ENCODE peak calls at places on chromosome 19, in six cellular contexts. O is neural progenitor cell, I is osteoblast, M is OCI-LY7, R is IMR-90, Q is hepatocyte. F is an unnamed sample.

GRCh38 chr19:18118420-18119242 is 21.1 kb downstream of the MAST3 start:
- DNase-seq in M (no peak), I (peak; percentile 87), O (no peak), R (peak; percentile 18), Q (no peak), F (no peak)

GRCh38 chr19:48490980-48491792 is 20.4 kb downstream of the LMTK3 start:
- DNase-seq in M (peak; percentile 80), R (no peak), Q (peak; percentile 79), O (peak; percentile 88), I (peak; percentile 92), F (peak; percentile 62)

GRCh38 chr19:48468806-48469055 is 438 bp upstream of the CYTH2 start:
- DNase-seq in Q (no peak), R (no peak), O (no peak), I (no peak), M (no peak), F (no peak)

GRCh38 chr19:51737924-51738323 is 13.8 kb downstream of the FPR1 start:
- DNase-seq in Q (no peak), M (no peak), R (no peak), O (no peak), I (no peak), F (no peak)

GRCh38 chr19:23075031-23075733 is 41.6 kb upstream of the ZNF730 start:
- DNase-seq in M (peak; percentile 90), R (peak; percentile 72), Q (peak; percentile 87), O (peak; percentile 93), I (peak; percentile 87), F (peak; percentile 95)

GRCh38 chr19:11405846-11406643 is 13.1 kb downstream of the RGL3 start:
- DNase-seq in O (peak; percentile 46), M (no peak), Q (no peak), I (peak; percentile 44), R (no peak), F (no peak)

GRCh38 chr19:23261496-23262020 is 11.4 kb upstream of the ZNF724 start:
- DNase-seq in Q (no peak), I (peak; percentile 57), O (no peak), R (no peak), M (no peak), F (no peak)

GRCh38 chr19:44740351-44740824 is 8.1 kb upstream of the BCL3 start:
- DNase-seq in I (no peak), R (no peak), O (no peak), M (peak; percentile 64), Q (no peak), F (no peak)

GRCh38 chr19:4713384-4713951 is 10.2 kb downstream of the DPP9 start:
- DNase-seq in I (peak; percentile 100), O (no peak), R (peak; percentile 97), M (no peak), Q (peak; percentile 42), F (no peak)

GRCh38 chr19:795691-796581 is 1.3 kb upstream of the PTBP1 start:
- DNase-seq in Q (no peak), I (no peak), M (no peak), R (no peak), O (no peak), F (peak; percentile 43)

GRCh38 chr19:48970923-48971395 is 5.8 kb downstream of the FTL start:
- DNase-seq in Q (peak; percentile 93), M (peak; percentile 90), O (peak; percentile 94), R (peak; percentile 77), I (peak; percentile 94), F (peak; percentile 97)

GRCh38 chr19:756232-756631 is 5.3 kb downstream of the MISP start:
- DNase-seq in I (peak; percentile 94), R (peak; percentile 49), O (no peak), M (peak; percentile 47), Q (no peak), F (peak; percentile 93)

GRCh38 chr19:4371898-4372629 is 28.3 kb downstream of the SH3GL1 start:
- DNase-seq in M (no peak), Q (no peak), I (peak; percentile 79), R (no peak), O (no peak), F (no peak)

GRCh38 chr19:46946611-46947238 is 72.9 kb upstream of the NPAS1 start:
- DNase-seq in R (no peak), M (no peak), I (no peak), Q (no peak), O (no peak), F (no peak)

GRCh38 chr19:5128932-5129389 is 160.0 kb downstream of the KDM4B start:
- DNase-seq in R (no peak), M (no peak), Q (peak; percentile 80), I (no peak), O (no peak), F (peak; percentile 84)

GRCh38 chr19:56683119-56683518 is 11.6 kb upstream of the ZNF835 start:
- DNase-seq in Q (no peak), I (no peak), O (no peak), R (no peak), M (no peak), F (no peak)

GRCh38 chr19:56681702-56682101 is 10.1 kb upstream of the ZNF835 start:
- DNase-seq in I (no peak), Q (no peak), M (no peak), O (no peak), R (no peak), F (no peak)

GRCh38 chr19:56678205-56678604 is 6.6 kb upstream of the ZNF835 start:
- DNase-seq in Q (no peak), I (no peak), O (no peak), M (no peak), R (no peak), F (no peak)
- H2AFZ ChIP-seq in Q (no peak overlapping the region), I (no peak overlapping the region), O (no peak overlapping the region), M (no peak overlapping the region), R (no peak overlapping the region), F (no peak overlapping the region)

DNA sequence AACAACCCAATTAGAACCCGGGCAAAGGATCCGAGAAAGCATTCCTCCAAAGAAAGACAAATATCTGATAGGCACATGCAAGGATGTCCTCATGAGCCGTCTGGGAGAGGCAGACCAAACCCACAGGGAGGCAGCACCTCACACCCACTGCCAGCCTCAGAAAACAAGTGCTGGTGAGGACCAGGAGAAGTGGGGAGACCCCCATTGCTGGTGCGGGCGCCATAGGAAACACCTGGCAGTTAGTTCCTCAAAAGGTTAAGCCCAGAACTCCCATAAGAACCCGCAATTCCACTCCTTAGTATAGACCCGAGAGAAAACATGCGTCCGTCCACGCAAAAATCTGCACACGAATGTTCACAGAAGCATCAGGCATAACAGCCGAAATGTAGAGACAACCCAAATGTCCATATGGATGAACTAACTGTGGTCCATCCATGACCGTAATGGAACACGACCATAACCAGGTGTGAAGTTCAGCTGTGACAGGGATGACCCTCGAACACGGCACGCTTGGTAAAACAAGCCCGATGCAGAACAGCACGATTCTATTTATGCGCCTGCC is 7.9 kb downstream of the ZNF787 start:
- DNase-seq in Q (no peak), O (no peak), M (no peak), R (no peak), I (peak; percentile 70), F (no peak)
- H3K4me2 ChIP-seq in Q (no peak overlapping the region), O (peak overlapping the region; percentile 13), M (peak overlapping the region; percentile 43), R (no peak overlapping the region), I (no peak overlapping the region), F (peak overlapping the region; percentile 30)

GRCh38 chr19:13027031-13027430 is 31.8 kb downstream of the NFIX start:
- DNase-seq in Q (no peak), O (no peak), I (peak; percentile 45), M (no peak), R (no peak), F (no peak)

GRCh38 chr19:13027557-13027956 is 32.3 kb downstream of the NFIX start:
- DNase-seq in R (no peak), M (no peak), I (no peak), O (no peak), Q (no peak), F (no peak)

GRCh38 chr19:13029893-13030292 is 34.6 kb downstream of the NFIX start:
- DNase-seq in M (peak; percentile 29), Q (no peak), O (peak; percentile 55), I (peak; percentile 51), R (no peak), F (peak; percentile 73)

GRCh38 chr19:13028027-13028426 is 32.8 kb downstream of the NFIX start:
- DNase-seq in M (no peak), Q (no peak), R (no peak), I (no peak), O (no peak), F (no peak)

GRCh38 chr19:13029301-13029880 is 34.1 kb downstream of the NFIX start:
- DNase-seq in M (no peak), I (peak; percentile 54), Q (no peak), O (no peak), R (no peak), F (no peak)
- H3K27ac ChIP-seq in M (no peak overlapping the region), I (no peak overlapping the region), Q (no peak overlapping the region), O (no peak overlapping the region), R (no peak overlapping the region), F (no peak overlapping the region)

DNA sequence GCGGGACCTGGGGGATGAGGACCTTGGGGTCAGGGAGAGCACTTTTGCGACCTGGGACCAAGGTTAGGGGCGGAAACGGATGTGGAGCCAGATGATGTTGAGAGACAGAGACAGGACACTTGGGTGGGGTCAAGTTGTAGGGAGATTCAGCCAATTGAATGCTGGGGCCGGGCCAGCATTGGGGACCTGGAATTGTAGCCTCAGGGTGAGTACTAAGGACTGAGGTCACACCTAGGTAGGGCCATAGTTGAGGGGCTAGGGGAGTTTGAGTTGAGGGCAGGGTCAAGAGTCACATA is 1.2 kb downstream of the ALKBH7 start:
- DNase-seq in M (no peak), O (no peak), R (no peak), Q (no peak), I (no peak), F (no peak)
- H2AFZ ChIP-seq in M (peak overlapping the region; percentile 67), O (no peak overlapping the region), R (peak overlapping the region; percentile 97), Q (no peak overlapping the region), I (peak overlapping the region; percentile 68), F (no peak overlapping the region)

GRCh38 chr19:35207391-35207871 is 21.1 kb downstream of the FAM187B start:
- DNase-seq in M (no peak), R (no peak), O (no peak), Q (no peak), I (no peak), F (no peak)
- H3K4me2 ChIP-seq in M (peak overlapping the region; percentile 81), R (no peak overlapping the region), O (no peak overlapping the region), Q (no peak overlapping the region), I (no peak overlapping the region), F (no peak overlapping the region)

DNA sequence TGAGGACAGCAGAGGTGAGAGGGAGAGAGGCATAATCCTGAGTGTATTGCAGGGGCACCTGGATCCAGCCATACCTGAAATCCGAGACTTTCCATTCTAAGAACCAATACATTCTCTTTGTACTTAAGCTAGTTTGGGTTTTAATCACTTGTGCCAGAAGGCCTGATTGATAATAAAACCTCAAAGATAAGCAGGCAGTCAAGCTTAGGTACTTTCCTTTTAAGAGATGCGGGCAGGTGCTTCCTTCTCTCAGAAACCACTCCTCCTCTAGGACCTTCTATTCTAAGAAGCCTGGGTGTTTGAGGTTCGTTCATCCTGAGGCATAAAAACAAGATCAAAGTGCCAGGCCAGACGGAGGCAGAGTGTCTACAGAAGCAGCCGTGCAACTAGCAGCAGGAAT is 22.2 kb downstream of the FAM187B start:
- DNase-seq in Q (no peak), M (peak; percentile 85), I (peak; percentile 27), R (no peak), O (no peak), F (no peak)
- H3K27ac ChIP-seq in Q (no peak overlapping the region), M (peak overlapping the region; percentile 94), I (no peak overlapping the region), R (no peak overlapping the region), O (no peak overlapping the region), F (no peak overlapping the region)

DNA sequence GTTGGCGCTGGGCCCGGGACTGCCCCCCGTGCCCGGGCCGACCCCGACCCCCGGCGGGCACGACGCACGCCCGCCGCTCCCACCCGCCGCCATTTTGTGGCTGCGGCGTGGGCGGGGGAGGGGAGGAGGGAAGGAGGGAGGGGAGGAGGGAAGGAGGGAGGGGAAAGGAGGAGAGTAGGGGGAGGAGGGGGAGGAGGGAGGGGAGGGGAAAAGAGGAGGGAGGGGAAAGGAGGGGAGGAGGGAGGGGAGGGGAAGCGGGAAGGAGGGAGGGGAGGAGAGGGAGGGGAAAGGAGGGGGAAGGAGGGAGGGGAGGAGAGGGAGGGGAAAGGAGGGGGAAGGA is at the start of gene BTBD2:
- DNase-seq in O (no peak), M (peak; percentile 73), R (peak; percentile 84), I (no peak), Q (peak; percentile 74), F (peak; percentile 90)
- H2AFZ ChIP-seq in O (no peak within 1 kb of the TSS), M (peak within 1 kb of the TSS; percentile 79), R (peak within 1 kb of the TSS; percentile 88), I (peak within 1 kb of the TSS; percentile 84), Q (no peak within 1 kb of the TSS), F (peak within 1 kb of the TSS; percentile 32)

F was measured in Karpas-422.